ENCODE peak calls at places on chromosomes 11 and 22, in four cellular contexts. L is K562, T is GM12878, F is HepG2. N is an unnamed sample.

GRCh38 chr11:57210731-57211335 is 26.2 kb downstream of the APLNR start:
- DNase-seq in T (no peak), F (no peak), L (no peak), N (no peak)

GRCh38 chr11:1449516-1450270 is 36.9 kb downstream of the MOB2 start:
- DNase-seq in F (no peak), L (no peak), T (no peak), N (no peak)

GRCh38 chr22:44085743-44086741 is 61.9 kb downstream of the PARVB start:
- DNase-seq in F (peak; percentile 43), T (peak; percentile 27), L (peak; percentile 17), N (peak; percentile 40)

GRCh38 chr11:16846305-16846704 is 107.9 kb downstream of the C11orf58 start:
- DNase-seq in L (no peak), T (no peak), F (no peak), N (no peak)

GRCh38 chr11:8097926-8098325 is 16.9 kb downstream of the TUB start:
- DNase-seq in F (no peak), T (no peak), L (no peak), N (no peak)

GRCh38 chr11:75524576-75525432 is 937 bp downstream of the GDPD5 start:
- DNase-seq in F (no peak), L (peak; percentile 57), T (no peak), N (peak; percentile 28)

GRCh38 chr11:63532150-63532549 is 4.5 kb upstream of the PLAAT4 start:
- DNase-seq in F (no peak), T (no peak), L (no peak), N (no peak)

GRCh38 chr11:111528557-111528956 is 12.0 kb upstream of the LAYN start:
- DNase-seq in L (no peak), F (no peak), T (no peak), N (no peak)

GRCh38 chr11:8318536-8318935 is 54.9 kb upstream of the LMO1 start:
- DNase-seq in L (peak; percentile 50), T (no peak), F (no peak), N (peak; percentile 52)

GRCh38 chr11:74371269-74372039 is 26.8 kb downstream of the PGM2L1 start:
- DNase-seq in T (no peak), F (no peak), L (no peak), N (no peak)

GRCh38 chr22:41826001-41826400 is 6.9 kb upstream of the SREBF2 start:
- DNase-seq in L (no peak), F (no peak), T (no peak), N (no peak)

GRCh38 chr11:11998091-11998781 is 10.2 kb downstream of the DKK3 start:
- DNase-seq in F (no peak), T (peak; percentile 21), L (no peak), N (no peak)

GRCh38 chr22:25492162-25492561 is 72.3 kb upstream of the GRK3 start:
- DNase-seq in F (no peak), T (no peak), L (no peak), N (no peak)

GRCh38 chr11:119340335-119341221 is at the start of gene C1QTNF5:
- DNase-seq in T (no peak), F (no peak), L (peak; percentile 35), N (no peak)

GRCh38 chr11:61827573-61828378 is at the start of gene FADS2:
- DNase-seq in F (peak; percentile 55), T (peak; percentile 81), L (no peak), N (peak; percentile 65)

GRCh38 chr11:12043221-12043620 is 34.8 kb upstream of the DKK3 start:
- DNase-seq in L (no peak), T (no peak), F (no peak), N (no peak)

GRCh38 chr11:64074239-64074638 is 38.5 kb downstream of the FLRT1 start:
- DNase-seq in F (no peak), L (peak; percentile 80), T (no peak), N (no peak)

GRCh38 chr11:44804449-44805151 is 77.8 kb downstream of the TSPAN18 start:
- DNase-seq in L (no peak), F (no peak), T (no peak), N (no peak)

GRCh38 chr11:113638378-113638777 is 67.7 kb downstream of the TMPRSS5 start:
- DNase-seq in T (no peak), F (no peak), L (no peak), N (no peak)

GRCh38 chr22:27407369-27407985 is 394.1 kb downstream of the MN1 start:
- DNase-seq in L (no peak), T (no peak), F (no peak), N (no peak)

GRCh38 chr22:20424937-20425587 is 12.6 kb downstream of the SCARF2 start:
- DNase-seq in F (no peak), L (no peak), T (no peak), N (no peak)

GRCh38 chr11:118003456-118003855 is 17.3 kb downstream of the IL10RA start:
- DNase-seq in T (no peak), L (no peak), F (no peak), N (no peak)

GRCh38 chr11:118007040-118007439 is 20.8 kb downstream of the IL10RA start:
- DNase-seq in T (no peak), F (no peak), L (no peak), N (no peak)

GRCh38 chr11:118004543-118005223 is 18.5 kb downstream of the IL10RA start:
- DNase-seq in L (peak; percentile 78), F (no peak), T (no peak), N (no peak)

GRCh38 chr11:118006153-118006534 is 19.9 kb downstream of the IL10RA start:
- DNase-seq in T (no peak), L (no peak), F (no peak), N (no peak)

DNA sequence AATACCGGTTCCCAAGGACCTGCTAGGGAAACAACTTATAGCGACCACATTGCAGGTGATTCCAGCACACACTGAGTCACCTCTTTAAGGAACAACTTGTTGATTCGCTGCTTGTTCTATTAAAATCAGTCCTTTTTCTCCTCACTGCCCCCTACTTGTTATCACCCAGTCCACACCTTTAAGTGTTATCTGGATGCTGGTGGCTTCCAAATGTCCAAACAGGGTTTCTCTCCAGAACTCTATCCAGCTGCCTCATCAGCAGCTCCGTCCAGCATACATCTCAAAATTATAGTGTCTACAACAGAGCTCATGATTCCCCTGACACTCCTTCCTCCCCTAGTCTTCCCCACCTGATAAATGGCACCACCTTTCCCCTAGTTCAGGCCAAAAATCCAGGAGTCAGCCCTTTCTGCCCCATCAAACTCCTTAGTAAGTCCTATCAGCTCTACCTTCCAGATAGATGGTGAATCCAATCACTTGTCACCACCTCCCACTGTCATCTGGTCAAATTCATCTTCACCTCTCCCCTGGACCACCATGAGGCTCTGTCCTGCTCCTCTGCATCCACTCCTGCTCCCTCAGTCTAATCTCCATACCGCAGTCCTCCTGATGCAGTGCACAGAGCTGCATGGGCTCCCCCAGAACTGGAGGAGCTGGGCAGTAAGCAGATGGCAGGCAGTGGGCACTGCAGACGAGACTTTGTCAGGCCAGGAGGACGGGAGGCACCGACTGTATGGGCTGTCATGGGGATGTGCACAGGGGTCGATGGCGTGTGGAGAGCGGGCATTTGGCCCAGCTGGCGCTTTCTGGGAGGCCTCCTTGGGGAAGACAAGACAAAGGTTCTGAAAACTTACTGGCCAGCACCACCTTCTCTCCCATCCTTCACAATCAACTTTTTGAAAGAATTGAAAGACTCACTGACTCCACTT is 19.3 kb downstream of the IL10RA start:
- DNase-seq in L (peak; percentile 78), F (no peak), T (no peak), N (no peak)
- TF ChIP-seq FOXK2 in L (peak; percentile 34), F (no peak), T (no peak), N (no peak)

GRCh38 chr11:73322986-73323306 is 14.9 kb downstream of the ARHGEF17 start:
- DNase-seq in L (no peak), F (no peak), T (no peak), N (no peak)
- TF ChIP-seq SP1 in L (no peak), F (no peak), T (no peak), N (no peak)

GRCh38 chr11:2566223-2567025 is 121.6 kb downstream of the KCNQ1 start:
- DNase-seq in L (no peak), T (no peak), F (no peak), N (no peak)
- TF ChIP-seq FOXK2 in L (no peak), T (no peak), F (no peak), N (no peak)

DNA sequence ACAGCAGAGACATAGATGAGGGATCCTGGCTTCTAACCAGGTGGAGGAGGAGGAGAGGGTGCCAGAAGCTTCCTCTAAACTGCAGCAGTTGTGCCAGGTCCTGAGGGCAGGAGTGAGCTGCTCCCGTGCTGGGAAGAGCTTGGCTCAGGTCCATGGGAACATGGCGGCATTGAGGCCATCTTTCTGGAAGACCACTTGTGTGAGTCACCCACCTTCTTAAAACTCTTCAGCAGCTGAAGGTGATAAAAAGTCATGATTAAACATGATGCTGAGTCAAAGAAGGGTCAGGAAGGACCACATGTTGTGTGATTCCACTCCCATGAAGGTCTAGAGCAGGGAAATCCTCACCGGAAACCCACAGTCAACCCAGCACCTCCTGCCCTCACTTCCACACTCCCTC is 35.1 kb downstream of the LINC01488 start:
- DNase-seq in T (no peak), L (no peak), F (no peak), N (no peak)
- TF ChIP-seq SP1 in T (no peak), L (no peak), F (no peak), N (no peak)

GRCh38 chr11:35995872-35996271 is 52.0 kb downstream of the LDLRAD3 start:
- DNase-seq in L (no peak), T (no peak), F (no peak), N (no peak)
- TF ChIP-seq FOXK2 in L (no peak), T (no peak), F (no peak), N (no peak)

GRCh38 chr11:76604652-76605241 is 65.8 kb downstream of the LRRC32 start:
- DNase-seq in T (no peak), F (no peak), L (no peak), N (no peak)
- TF ChIP-seq SP1 in T (no peak), F (no peak), L (no peak), N (no peak)

N was measured in HEK293T.